ENCODE peak calls at places on chromosomes 13 and 19, in seven cellular contexts. V is K562; P is fibroblast of mammary gland; I is NK-92 treated with Interleukin-12 subunit alpha and Interleukin-12 subunit beta, amount 100 ng/mL, for 24 hours; J is fibroblast of lung; M is fibroblast of pulmonary artery; C is substantia nigra. B is an unnamed sample.

GRCh38 chr19:36378625-36379509 is at the start of gene ZFP14:
- DNase-seq in P (peak), I (no peak), M (peak), J (peak), V (peak), C (peak), B (peak)

GRCh38 chr13:43123856-43124255 is 100.5 kb downstream of the DNAJC15 start:
- DNase-seq in M (no peak), V (no peak), P (no peak), J (no peak), C (no peak), I (no peak), B (no peak)

GRCh38 chr13:32272021-32272695 is 43.0 kb downstream of the ZAR1L start:
- DNase-seq in P (peak), V (no peak), J (no peak), C (no peak), M (peak), I (no peak), B (no peak)

GRCh38 chr13:42486711-42487198 is 87.2 kb upstream of the TNFSF11 start:
- DNase-seq in C (no peak), P (peak), J (peak), V (no peak), I (no peak), M (peak), B (no peak)

GRCh38 chr19:35710784-35711723 is 6.7 kb downstream of the ZBTB32 start:
- DNase-seq in V (no peak), I (peak), J (no peak), M (no peak), P (peak), C (no peak), B (no peak)

GRCh38 chr13:30744056-30744684 is 8.8 kb downstream of the ALOX5AP start:
- DNase-seq in C (no peak), I (peak), V (peak), J (peak), M (no peak), P (peak), B (no peak)

GRCh38 chr19:56091066-56091490 is 30.0 kb downstream of the ZNF787 start:
- DNase-seq in V (no peak), I (no peak), J (peak), M (peak), P (peak), C (no peak), B (no peak)

GRCh38 chr19:27722625-27723024 is 1490.3 kb downstream of the UQCRFS1 start:
- DNase-seq in C (no peak), J (no peak), V (no peak), M (no peak), I (no peak), P (no peak), B (no peak)

GRCh38 chr19:38993271-38993670 is 17.7 kb upstream of the FBXO17 start:
- DNase-seq in M (peak), V (no peak), I (no peak), J (no peak), P (peak), C (no peak), B (no peak)

GRCh38 chr19:7346488-7346971 is 2.2 kb upstream of the ARHGEF18 start:
- DNase-seq in I (no peak), C (no peak), V (no peak), P (no peak), J (no peak), M (no peak), B (no peak)

GRCh38 chr13:48775285-48775684 is 121.6 kb downstream of the CYSLTR2 start:
- DNase-seq in M (no peak), P (peak), I (no peak), V (no peak), C (no peak), J (no peak), B (no peak)

GRCh38 chr19:30670011-30670329 is 297.8 kb downstream of the ZNF536 start:
- DNase-seq in I (no peak), J (no peak), M (no peak), P (no peak), C (no peak), V (no peak), B (no peak)

GRCh38 chr13:111233080-111233479 is 87.4 kb upstream of the TEX29 start:
- DNase-seq in V (no peak), M (no peak), C (no peak), P (no peak), I (no peak), J (no peak), B (no peak)

GRCh38 chr13:76438050-76438449 is 448.2 kb downstream of the KCTD12 start:
- DNase-seq in I (no peak), J (peak), C (no peak), V (no peak), P (peak), M (no peak), B (no peak)

GRCh38 chr19:2083174-2083854 is 12.8 kb downstream of the MOB3A start:
- DNase-seq in M (no peak), P (no peak), J (no peak), I (peak), C (no peak), V (no peak), B (no peak)

GRCh38 chr19:51301266-51301665 is 10.2 kb upstream of the IGLON5 start:
- DNase-seq in C (no peak), M (no peak), I (no peak), P (no peak), J (no peak), V (no peak), B (no peak)

GRCh38 chr19:54395685-54396084 is 19.6 kb upstream of the TTYH1 start:
- DNase-seq in J (no peak), M (no peak), P (no peak), C (no peak), V (no peak), I (no peak), B (no peak)

GRCh38 chr13:45441633-45442032 is 23.1 kb upstream of the COG3 start:
- DNase-seq in C (no peak), I (no peak), P (peak), V (no peak), M (peak), J (peak), B (no peak)

GRCh38 chr13:23570099-23570926 is at the start of gene TNFRSF19:
- DNase-seq in V (no peak), C (no peak), J (peak), M (peak), P (peak), I (no peak), B (no peak)

GRCh38 chr19:4375164-4375619 is 25.2 kb downstream of the SH3GL1 start:
- DNase-seq in V (peak), M (no peak), C (no peak), P (no peak), I (no peak), J (no peak), B (no peak)

GRCh38 chr13:93472296-93472695 is 245.7 kb downstream of the GPC6 start:
- DNase-seq in I (no peak), V (no peak), M (no peak), C (no peak), J (no peak), P (no peak), B (no peak)

GRCh38 chr13:50387124-50387581 is 371.9 kb downstream of the KCNRG start:
- DNase-seq in M (peak), I (no peak), P (peak), C (no peak), V (peak), J (peak), B (peak)

GRCh38 chr19:38032951-38033350 is 125.9 kb downstream of the SIPA1L3 start:
- DNase-seq in P (no peak), M (peak), C (no peak), J (peak), I (no peak), V (no peak), B (no peak)

GRCh38 chr13:80038371-80038770 is 302.6 kb downstream of the SPRY2 start:
- DNase-seq in C (no peak), J (no peak), I (no peak), M (no peak), V (no peak), P (no peak), B (no peak)

GRCh38 chr19:18644144-18645034 is 7.6 kb downstream of the KLHL26 start:
- DNase-seq in M (no peak), I (no peak), P (peak), V (no peak), C (no peak), J (no peak), B (no peak)

GRCh38 chr19:14030997-14031718 is 404 bp upstream of the IL27RA start:
- DNase-seq in V (no peak), P (no peak), J (no peak), C (no peak), M (no peak), I (no peak), B (no peak)

GRCh38 chr19:28633223-28634030 is 579.5 kb downstream of the UQCRFS1 start:
- DNase-seq in V (peak), M (peak), P (peak), J (peak), C (no peak), I (peak), B (peak)

GRCh38 chr19:816500-816857 is 5.3 kb downstream of the PLPPR3 start:
- DNase-seq in P (no peak), I (no peak), C (no peak), M (no peak), J (no peak), V (no peak), B (no peak)

GRCh38 chr19:56348289-56348877 is 33.7 kb upstream of the ZSCAN5A start:
- DNase-seq in M (peak), I (no peak), P (peak), J (peak), C (no peak), V (no peak), B (peak)

GRCh38 chr19:38046254-38047047 is 139.4 kb downstream of the SIPA1L3 start:
- DNase-seq in J (no peak), I (no peak), P (no peak), M (no peak), V (no peak), C (no peak), B (no peak)

GRCh38 chr13:29509999-29510586 is 85.4 kb downstream of the SLC7A1 start:
- DNase-seq in C (no peak), P (peak), J (no peak), I (no peak), M (no peak), V (no peak), B (no peak)